ENCODE peak calls at places on chromosomes 12 and 14, in eight cellular contexts. P, W, Y, Q, E, X, B and F are unnamed samples.

GRCh38 chr12:70948976-70949336 is 28.4 kb upstream of the PTPRR start:
- DNase-seq in P (no peak), W (no peak), Y (no peak), Q (peak; percentile 67), E (no peak), X (no peak), B (no peak), F (no peak)

GRCh38 chr12:51766067-51766466 is 82.5 kb downstream of the FIGNL2 start:
- DNase-seq in P (no peak), W (no peak), Y (no peak), Q (no peak), E (no peak), X (no peak), B (no peak), F (no peak)

GRCh38 chr14:62743118-62743517 is 302.1 kb downstream of the KCNH5 start:
- DNase-seq in P (no peak), W (no peak), Y (no peak), Q (no peak), E (no peak), X (no peak), B (no peak), F (no peak)

GRCh38 chr12:113601656-113602263 is 130.1 kb upstream of the LHX5 start:
- DNase-seq in P (no peak), W (no peak), Y (no peak), Q (peak; percentile 3), E (no peak), X (peak; percentile 17), B (no peak), F (no peak)

GRCh38 chr12:74393265-74393664 is 144.4 kb upstream of the ATXN7L3B start:
- DNase-seq in P (no peak), W (no peak), Y (no peak), Q (no peak), E (no peak), X (no peak), B (no peak), F (no peak)

GRCh38 chr14:61662437-61663311 is 32.6 kb upstream of the HIF1A start:
- DNase-seq in P (peak; percentile 58), W (peak; percentile 43), Y (no peak), Q (peak; percentile 80), E (peak; percentile 22), X (peak; percentile 55), B (no peak), F (no peak)

GRCh38 chr12:6452908-6453630 is 1.2 kb downstream of the TAPBPL start:
- DNase-seq in P (peak; percentile 78), W (no peak), Y (no peak), Q (no peak), E (no peak), X (no peak), B (no peak), F (no peak)

GRCh38 chr12:32036477-32037263 is 70.0 kb upstream of the BICD1 start:
- DNase-seq in P (no peak), W (no peak), Y (no peak), Q (no peak), E (no peak), X (no peak), B (no peak), F (no peak)

GRCh38 chr12:77963576-77964178 is 133.0 kb downstream of the NAV3 start:
- DNase-seq in P (no peak), W (no peak), Y (no peak), Q (no peak), E (no peak), X (no peak), B (no peak), F (no peak)

GRCh38 chr12:117114784-117115183 is 15.6 kb upstream of the TESC start:
- DNase-seq in P (peak; percentile 28), W (no peak), Y (peak; percentile 82), Q (no peak), E (no peak), X (no peak), B (no peak), F (no peak)

GRCh38 chr12:94534761-94535613 is 75.3 kb upstream of the CEP83 start:
- DNase-seq in P (peak; percentile 19), W (no peak), Y (no peak), Q (no peak), E (no peak), X (no peak), B (no peak), F (no peak)

GRCh38 chr14:99077844-99078236 is 194.2 kb downstream of the BCL11B start:
- DNase-seq in P (no peak), W (no peak), Y (no peak), Q (no peak), E (no peak), X (no peak), B (no peak), F (no peak)

GRCh38 chr14:99079061-99079727 is 192.8 kb downstream of the BCL11B start:
- DNase-seq in P (no peak), W (no peak), Y (no peak), Q (no peak), E (no peak), X (no peak), B (no peak), F (no peak)

GRCh38 chr14:99078426-99078825 is 193.6 kb downstream of the BCL11B start:
- DNase-seq in P (no peak), W (no peak), Y (no peak), Q (no peak), E (no peak), X (no peak), B (no peak), F (no peak)

GRCh38 chr14:99075771-99076370 is 196.1 kb downstream of the BCL11B start:
- DNase-seq in P (no peak), W (no peak), Y (no peak), Q (no peak), E (no peak), X (no peak), B (no peak), F (no peak)

GRCh38 chr14:99077076-99077843 is 194.7 kb downstream of the BCL11B start:
- DNase-seq in P (no peak), W (no peak), Y (no peak), Q (no peak), E (no peak), X (no peak), B (no peak), F (no peak)
- H3K27me3 ChIP-seq in P (no peaks in the 10 kb centered on the region), W (no peaks in the 10 kb centered on the region), Y (no peaks in the 10 kb centered on the region), Q (no peaks in the 10 kb centered on the region), E (no peaks in the 10 kb centered on the region), X (no peaks in the 10 kb centered on the region), B (no peaks in the 10 kb centered on the region), F (peaks cover 3% of the 10 kb centered on the region)

DNA sequence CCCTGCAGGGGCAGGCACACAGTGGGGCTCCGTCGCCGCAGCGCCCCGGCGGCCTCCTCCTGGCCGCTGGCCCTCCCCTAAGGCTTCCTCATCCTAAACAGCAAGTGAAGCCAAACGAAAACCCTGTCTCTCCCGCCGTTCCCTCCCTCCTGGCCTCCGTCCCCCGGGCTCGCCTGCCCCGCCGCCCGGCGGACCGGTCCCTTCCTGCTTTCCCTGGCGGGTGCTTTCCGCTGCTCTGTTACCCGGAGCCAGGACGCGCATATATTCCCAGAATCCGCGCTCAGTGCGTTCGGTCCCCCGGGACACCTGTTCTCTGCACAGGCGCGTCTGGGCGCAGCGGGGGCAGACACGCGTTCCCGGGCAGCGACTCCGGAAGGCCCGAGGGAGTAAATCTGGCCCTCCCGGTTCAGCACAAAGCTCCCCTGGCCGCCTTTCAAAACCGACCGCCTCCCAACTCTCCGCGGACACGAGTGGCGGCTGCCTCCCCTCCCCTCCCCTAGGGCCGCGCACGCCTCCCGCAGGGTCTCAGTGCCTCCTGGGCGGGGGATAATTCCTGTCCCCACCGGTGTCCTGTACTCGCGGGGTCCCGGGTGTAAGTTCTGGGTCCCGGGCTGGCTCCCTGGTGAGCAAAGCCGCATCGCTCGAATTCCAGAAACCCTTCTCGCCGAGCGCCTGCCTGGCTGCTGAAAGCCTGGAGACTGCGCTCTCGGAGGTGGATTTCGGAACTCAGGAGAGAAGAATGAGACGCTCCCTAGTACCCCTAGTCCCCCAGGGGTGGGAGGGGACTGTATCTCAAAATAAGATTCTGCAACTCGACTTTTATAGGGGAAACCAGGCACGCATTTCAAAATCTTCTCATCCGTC is 21.4 kb upstream of the CEP170B start:
- DNase-seq in P (no peak), W (no peak), Y (no peak), Q (no peak), E (no peak), X (no peak), B (no peak), F (no peak)
- H3K27me3 ChIP-seq in P (no peaks in the 10 kb centered on the region), W (peaks cover 10% of the 10 kb centered on the region), Y (no peaks in the 10 kb centered on the region), Q (peaks cover 45% of the 10 kb centered on the region), E (peaks cover 48% of the 10 kb centered on the region), X (peaks cover 55% of the 10 kb centered on the region), B (peaks cover 42% of the 10 kb centered on the region), F (peaks cover 15% of the 10 kb centered on the region)

GRCh38 chr12:132287391-132288238 is 41.8 kb downstream of the GALNT9 start:
- DNase-seq in P (no peak), W (no peak), Y (peak; percentile 10), Q (no peak), E (no peak), X (no peak), B (no peak), F (no peak)
- H3K27me3 ChIP-seq in P (no peaks in the 10 kb centered on the region), W (no peaks in the 10 kb centered on the region), Y (no peaks in the 10 kb centered on the region), Q (peaks cover 32% of the 10 kb centered on the region), E (peaks cover 10% of the 10 kb centered on the region), X (peaks cover 23% of the 10 kb centered on the region), B (no peaks in the 10 kb centered on the region), F (no peaks in the 10 kb centered on the region)

GRCh38 chr14:104134061-104134965 is 4.1 kb upstream of the KIF26A start:
- DNase-seq in P (no peak), W (no peak), Y (peak; percentile 17), Q (no peak), E (no peak), X (no peak), B (no peak), F (no peak)
- H3K27me3 ChIP-seq in P (peaks cover 44% of the 10 kb centered on the region), W (peaks cover 12% of the 10 kb centered on the region), Y (no peaks in the 10 kb centered on the region), Q (peaks cover 45% of the 10 kb centered on the region), E (peaks cover 49% of the 10 kb centered on the region), X (peaks cover 40% of the 10 kb centered on the region), B (peaks cover 47% of the 10 kb centered on the region), F (peaks cover 54% of the 10 kb centered on the region)

GRCh38 chr12:54004841-54005530 is 3.8 kb upstream of the HOXC8 start:
- DNase-seq in P (no peak), W (no peak), Y (no peak), Q (no peak), E (no peak), X (no peak), B (no peak), F (no peak)
- H3K27me3 ChIP-seq in P (peaks cover 6% of the 10 kb centered on the region), W (peaks cover 76% of the 10 kb centered on the region), Y (no peaks in the 10 kb centered on the region), Q (peaks cover 100% of the 10 kb centered on the region), E (peaks cover 96% of the 10 kb centered on the region), X (peaks cover 93% of the 10 kb centered on the region), B (peaks cover 3% of the 10 kb centered on the region), F (peaks cover 91% of the 10 kb centered on the region)

DNA sequence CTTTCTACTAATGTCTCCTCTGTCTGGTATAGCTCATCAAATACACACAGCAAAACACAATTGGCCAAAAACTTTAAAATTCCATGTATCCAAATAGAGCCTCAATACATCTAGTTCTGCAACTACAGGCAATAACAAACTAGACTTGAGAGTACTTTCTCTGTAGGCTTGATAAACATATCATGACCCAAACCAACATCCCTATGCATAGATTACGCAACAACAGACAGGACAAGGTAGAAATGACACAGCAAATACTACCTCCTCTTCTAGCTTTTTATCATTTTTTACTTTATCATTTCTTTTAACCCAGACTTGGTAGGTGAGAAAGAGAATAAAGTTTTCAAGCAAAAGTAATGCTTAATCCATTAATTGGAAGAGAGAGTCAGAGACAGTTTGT is 41.8 kb downstream of the EML5 start:
- DNase-seq in P (no peak), W (no peak), Y (no peak), Q (no peak), E (no peak), X (no peak), B (no peak), F (no peak)
- H3K27me3 ChIP-seq in P (no peaks in the 10 kb centered on the region), W (no peaks in the 10 kb centered on the region), Y (no peaks in the 10 kb centered on the region), Q (no peaks in the 10 kb centered on the region), E (no peaks in the 10 kb centered on the region), X (no peaks in the 10 kb centered on the region), B (no peaks in the 10 kb centered on the region), F (no peaks in the 10 kb centered on the region)